ENCODE peak calls at places on chromosomes 4 and X, in six cellular contexts. A is HCEC 1CT; T is activated naive CD4-positive, alpha-beta T cell treated with anti-CD3 and anti-CD28 coated beads, Interleukin-2, amount 10 ng/mL, durations not matched to agents 7 days and 5 days; I is GDM1; O is NCI-H1105 treated with DMSO at 0.1 percent for 48 hours; K is amniotic stem cell. G is an unnamed sample.

GRCh38 chr4:118898684-118899138 is 10.1 kb downstream of the SYNPO2 start:
- DNase-seq in A (no peak), T (no peak), I (no peak), O (no peak), K (no peak), G (no peak)

GRCh38 chr4:85557016-85557901 is 82.3 kb downstream of the ARHGAP24 start:
- DNase-seq in A (no peak), T (no peak), I (no peak), O (no peak), K (no peak), G (no peak)

GRCh38 chrX:8815460-8816065 is 14.4 kb upstream of the FAM9A start:
- DNase-seq in A (no peak), T (peak; percentile 20), I (peak; percentile 19), O (peak; percentile 40), K (no peak), G (no peak)

GRCh38 chr4:175935016-175935661 is 123.1 kb upstream of the GPM6A start:
- DNase-seq in A (no peak), T (no peak), I (no peak), O (no peak), K (no peak), G (no peak)

GRCh38 chr4:170978990-170979389 is 834.2 kb upstream of the GALNTL6 start:
- DNase-seq in A (no peak), T (no peak), I (no peak), O (no peak), K (no peak), G (no peak)

GRCh38 chr4:122783301-122784215 is 43.1 kb upstream of the FGF2 start:
- DNase-seq in A (peak; percentile 82), T (no peak), I (no peak), O (no peak), K (peak; percentile 64), G (peak; percentile 80)

GRCh38 chrX:129717902-129718301 is 20.9 kb upstream of the XPNPEP2 start:
- DNase-seq in A (peak; percentile 29), T (no peak), I (no peak), O (no peak), K (peak; percentile 2), G (peak; percentile 52)

GRCh38 chrX:47723689-47724088 is 64.7 kb upstream of the UXT start:
- DNase-seq in A (no peak), T (peak; percentile 37), I (no peak), O (no peak), K (no peak), G (no peak)

GRCh38 chr4:88672987-88673386 is 24.6 kb downstream of the NAP1L5 start:
- DNase-seq in A (peak; percentile 11), T (peak; percentile 42), I (peak; percentile 2), O (peak; percentile 2), K (no peak), G (no peak)

GRCh38 chrX:139207655-139208054 is 322.9 kb upstream of the F9 start:
- DNase-seq in A (no peak), T (no peak), I (no peak), O (no peak), K (no peak), G (no peak)

GRCh38 chr4:147842573-147842972 is 110.7 kb downstream of the ARHGAP10 start:
- DNase-seq in A (no peak), T (no peak), I (no peak), O (no peak), K (no peak), G (no peak)

GRCh38 chr4:152392079-152392478 is 143.8 kb downstream of the FBXW7 start:
- DNase-seq in A (no peak), T (no peak), I (no peak), O (no peak), K (no peak), G (no peak)

GRCh38 chr4:26360864-26361263 is 40.0 kb downstream of the RBPJ start:
- DNase-seq in A (no peak), T (no peak), I (no peak), O (no peak), K (no peak), G (no peak)

GRCh38 chr4:127498366-127498765 is 134.4 kb upstream of the INTU start:
- DNase-seq in A (no peak), T (no peak), I (no peak), O (no peak), K (no peak), G (no peak)

GRCh38 chr4:132001542-132001941 is 1147.6 kb upstream of the PCDH10 start:
- DNase-seq in A (peak; percentile 63), T (no peak), I (no peak), O (no peak), K (no peak), G (peak; percentile 4)

GRCh38 chr4:2662598-2662997 is 93.5 kb downstream of the TNIP2 start:
- DNase-seq in A (peak; percentile 87), T (no peak), I (no peak), O (no peak), K (peak; percentile 65), G (peak; percentile 67)

GRCh38 chr4:141131738-141132688 is 1.3 kb downstream of the RNF150 start:
- DNase-seq in A (no peak), T (no peak), I (no peak), O (peak; percentile 7), K (no peak), G (no peak)

GRCh38 chr4:152534541-152535231 is 1.2 kb downstream of the FBXW7 start:
- DNase-seq in A (peak; percentile 2), T (peak; percentile 77), I (peak; percentile 13), O (peak; percentile 1), K (no peak), G (no peak)

GRCh38 chr4:56388311-56388710 is 1.0 kb upstream of the AASDH start:
- DNase-seq in A (no peak), T (no peak), I (no peak), O (no peak), K (no peak), G (no peak)

GRCh38 chr4:168551945-168552695 is 55.3 kb downstream of the PALLD start:
- DNase-seq in A (peak; percentile 41), T (no peak), I (peak; percentile 1), O (no peak), K (no peak), G (no peak)

GRCh38 chr4:6024450-6024960 is 6.3 kb upstream of the C4orf50 start:
- DNase-seq in A (no peak), T (no peak), I (no peak), O (no peak), K (no peak), G (no peak)

G was measured in AG04449.